ENCODE peak calls at places on chromosomes 13 and 19, in five cellular contexts. Y, P, K, S and A are unnamed samples.

GRCh38 chr19:18710186-18710585 is 26.7 kb downstream of the CRTC1 start:
- DNase-seq in Y (no peak), S (no peak), K (no peak), P (no peak), A (no peak)

GRCh38 chr19:39128511-39129079 is 3.0 kb downstream of the PAK4 start:
- DNase-seq in Y (no peak), S (no peak), K (no peak), P (no peak), A (peak)

GRCh38 chr19:18746393-18747167 is 44.5 kb downstream of the COMP start:
- DNase-seq in S (peak), K (no peak), Y (no peak), P (peak), A (no peak)

GRCh38 chr19:7944177-7944761 is 803 bp upstream of the TIMM44 start:
- DNase-seq in K (peak), S (peak), Y (peak), P (peak), A (peak)

GRCh38 chr13:30892966-30893365 is 13.1 kb upstream of the MEDAG start:
- DNase-seq in S (peak), Y (peak), K (no peak), P (peak), A (peak)

GRCh38 chr13:27171244-27171829 is at the start of gene USP12:
- DNase-seq in K (no peak), Y (peak), P (peak), S (peak), A (no peak)

GRCh38 chr13:114315074-114315785 is 927 bp downstream of the CHAMP1 start:
- DNase-seq in K (no peak), P (no peak), Y (no peak), S (no peak), A (no peak)

GRCh38 chr19:5436101-5436947 is 18.9 kb upstream of the ZNRF4 start:
- DNase-seq in S (peak), P (peak), Y (peak), K (peak), A (peak)

GRCh38 chr19:34999498-35000337 is at the start of gene GRAMD1A:
- DNase-seq in S (peak), P (peak), K (peak), Y (peak), A (peak)

GRCh38 chr19:34482380-34483250 is 1.1 kb downstream of the WTIP start:
- DNase-seq in Y (peak), S (peak), P (peak), K (no peak), A (no peak)

GRCh38 chr19:44722131-44723121 is 23.5 kb downstream of the CEACAM16 start:
- DNase-seq in P (no peak), K (no peak), S (no peak), Y (no peak), A (no peak)

GRCh38 chr13:33150146-33150545 is 133.9 kb downstream of the KL start:
- DNase-seq in Y (peak), K (peak), P (no peak), S (no peak), A (no peak)

GRCh38 chr13:40993987-40994386 is 25.1 kb downstream of the ELF1 start:
- DNase-seq in K (peak), Y (no peak), S (peak), P (peak), A (no peak)

GRCh38 chr19:49749771-49750170 is 13.3 kb downstream of the TSKS start:
- DNase-seq in Y (no peak), P (no peak), K (no peak), S (no peak), A (no peak)

GRCh38 chr19:18967358-18968146 is 26.5 kb upstream of the HOMER3 start:
- DNase-seq in P (no peak), Y (no peak), S (peak), K (peak), A (no peak)

GRCh38 chr13:27794075-27794691 is 1.9 kb downstream of the GSX1 start:
- DNase-seq in P (no peak), Y (no peak), S (peak), K (no peak), A (no peak)

GRCh38 chr13:35630551-35631275 is 154.2 kb upstream of the MAB21L1 start:
- DNase-seq in S (peak), P (peak), K (peak), Y (peak), A (peak)

GRCh38 chr13:45199716-45200115 is 1.1 kb downstream of the KCTD4 start:
- DNase-seq in Y (no peak), S (no peak), P (no peak), K (no peak), A (no peak)

GRCh38 chr19:19110410-19111137 is 27.7 kb downstream of the TMEM161A start:
- DNase-seq in K (no peak), S (peak), P (no peak), Y (peak), A (peak)

GRCh38 chr19:29724102-29724641 is 9.1 kb upstream of the C19orf12 start:
- DNase-seq in Y (peak), S (peak), K (no peak), P (peak), A (peak)